ENCODE peak calls at places on chromosomes 11 and 22, in five cellular contexts. One of them, this sample, is unnamed.

GRCh38 chr11:123063396-123064267 is 1.7 kb upstream of the HSPA8 start:
- DNase-seq in right lobe of liver: peak
- DNase-seq in tibial nerve: no peak
- DNase-seq in suprapubic skin: no peak
- DNase-seq in upper lobe of right lung: no peak
- DNase-seq in this sample: peak

GRCh38 chr22:45581549-45582080 is 78.9 kb downstream of the FBLN1 start:
- DNase-seq in tibial nerve: no peak
- DNase-seq in upper lobe of right lung: no peak
- DNase-seq in suprapubic skin: no peak
- DNase-seq in right lobe of liver: no peak
- DNase-seq in this sample: no peak

GRCh38 chr22:18021431-18021830 is 2.9 kb downstream of the MICAL3 start:
- DNase-seq in suprapubic skin: no peak
- DNase-seq in upper lobe of right lung: no peak
- DNase-seq in right lobe of liver: no peak
- DNase-seq in tibial nerve: no peak
- DNase-seq in this sample: no peak

GRCh38 chr11:116217006-116217405 is 555.8 kb downstream of the BUD13 start:
- DNase-seq in tibial nerve: no peak
- DNase-seq in suprapubic skin: peak
- DNase-seq in upper lobe of right lung: peak
- DNase-seq in right lobe of liver: no peak
- DNase-seq in this sample: no peak

GRCh38 chr11:102436546-102436945 is 16.0 kb downstream of the TMEM123 start:
- DNase-seq in upper lobe of right lung: no peak
- DNase-seq in right lobe of liver: no peak
- DNase-seq in suprapubic skin: no peak
- DNase-seq in tibial nerve: no peak
- DNase-seq in this sample: no peak

GRCh38 chr11:27571151-27571840 is 64.7 kb upstream of the LIN7C start:
- DNase-seq in upper lobe of right lung: no peak
- DNase-seq in right lobe of liver: no peak
- DNase-seq in tibial nerve: no peak
- DNase-seq in suprapubic skin: no peak
- DNase-seq in this sample: no peak

GRCh38 chr11:102926946-102927623 is 28.4 kb downstream of the MMP13 start:
- DNase-seq in right lobe of liver: no peak
- DNase-seq in tibial nerve: no peak
- DNase-seq in upper lobe of right lung: no peak
- DNase-seq in suprapubic skin: no peak
- DNase-seq in this sample: no peak

GRCh38 chr22:38455530-38456271 is 702 bp upstream of the KCNJ4 start:
- DNase-seq in tibial nerve: no peak
- DNase-seq in suprapubic skin: no peak
- DNase-seq in upper lobe of right lung: no peak
- DNase-seq in right lobe of liver: no peak
- DNase-seq in this sample: no peak

GRCh38 chr11:130094614-130095013 is 24.9 kb downstream of the APLP2 start:
- DNase-seq in right lobe of liver: no peak
- DNase-seq in upper lobe of right lung: no peak
- DNase-seq in tibial nerve: no peak
- DNase-seq in suprapubic skin: no peak
- DNase-seq in this sample: no peak

GRCh38 chr11:8206251-8207079 is 37.6 kb upstream of the RIC3 start:
- DNase-seq in tibial nerve: no peak
- DNase-seq in suprapubic skin: peak
- DNase-seq in right lobe of liver: peak
- DNase-seq in upper lobe of right lung: no peak
- DNase-seq in this sample: peak

GRCh38 chr11:123363556-123363955 is 66.5 kb upstream of the GRAMD1B start:
- DNase-seq in right lobe of liver: no peak
- DNase-seq in tibial nerve: no peak
- DNase-seq in suprapubic skin: no peak
- DNase-seq in upper lobe of right lung: no peak
- DNase-seq in this sample: no peak

GRCh38 chr11:28833670-28834069 is 725.5 kb downstream of the METTL15 start:
- DNase-seq in upper lobe of right lung: no peak
- DNase-seq in suprapubic skin: no peak
- DNase-seq in right lobe of liver: no peak
- DNase-seq in tibial nerve: no peak
- DNase-seq in this sample: no peak

GRCh38 chr22:40982482-40983385 is 31.6 kb downstream of the RBX1 start:
- DNase-seq in right lobe of liver: no peak
- DNase-seq in tibial nerve: no peak
- DNase-seq in upper lobe of right lung: no peak
- DNase-seq in suprapubic skin: no peak
- DNase-seq in this sample: no peak

GRCh38 chr11:125995313-125995712 is 49.5 kb downstream of the VSIG10L2 start:
- DNase-seq in suprapubic skin: no peak
- DNase-seq in upper lobe of right lung: no peak
- DNase-seq in right lobe of liver: no peak
- DNase-seq in tibial nerve: no peak
- DNase-seq in this sample: no peak

GRCh38 chr11:125376117-125376516 is 119.9 kb downstream of the FEZ1 start:
- DNase-seq in upper lobe of right lung: peak
- DNase-seq in suprapubic skin: no peak
- DNase-seq in right lobe of liver: peak
- DNase-seq in tibial nerve: no peak
- DNase-seq in this sample: peak

GRCh38 chr11:46393231-46393616 is 1.6 kb upstream of the CHRM4 start:
- DNase-seq in tibial nerve: no peak
- DNase-seq in right lobe of liver: no peak
- DNase-seq in upper lobe of right lung: no peak
- DNase-seq in suprapubic skin: no peak
- DNase-seq in this sample: no peak

GRCh38 chr11:46393759-46394158 is 2.2 kb upstream of the CHRM4 start:
- DNase-seq in upper lobe of right lung: no peak
- DNase-seq in right lobe of liver: no peak
- DNase-seq in suprapubic skin: no peak
- DNase-seq in tibial nerve: no peak
- DNase-seq in this sample: no peak

GRCh38 chr11:46391578-46392420 is at the start of gene CHRM4:
- DNase-seq in tibial nerve: no peak
- DNase-seq in right lobe of liver: no peak
- DNase-seq in upper lobe of right lung: no peak
- DNase-seq in suprapubic skin: no peak
- DNase-seq in this sample: no peak

GRCh38 chr11:46391186-46391577 is 394 bp downstream of the CHRM4 start:
- DNase-seq in upper lobe of right lung: no peak
- DNase-seq in suprapubic skin: no peak
- DNase-seq in tibial nerve: no peak
- DNase-seq in right lobe of liver: no peak
- DNase-seq in this sample: no peak

GRCh38 chr11:46392421-46393230 is 1.1 kb upstream of the CHRM4 start:
- DNase-seq in upper lobe of right lung: peak
- DNase-seq in tibial nerve: peak
- DNase-seq in suprapubic skin: peak
- DNase-seq in right lobe of liver: peak
- DNase-seq in this sample: peak
- H3K4me3 ChIP-seq in upper lobe of right lung: peak
- H3K4me3 ChIP-seq in tibial nerve: peak
- H3K4me3 ChIP-seq in suprapubic skin: peak
- H3K4me3 ChIP-seq in right lobe of liver: peak
- H3K4me3 ChIP-seq in this sample: peak

DNA sequence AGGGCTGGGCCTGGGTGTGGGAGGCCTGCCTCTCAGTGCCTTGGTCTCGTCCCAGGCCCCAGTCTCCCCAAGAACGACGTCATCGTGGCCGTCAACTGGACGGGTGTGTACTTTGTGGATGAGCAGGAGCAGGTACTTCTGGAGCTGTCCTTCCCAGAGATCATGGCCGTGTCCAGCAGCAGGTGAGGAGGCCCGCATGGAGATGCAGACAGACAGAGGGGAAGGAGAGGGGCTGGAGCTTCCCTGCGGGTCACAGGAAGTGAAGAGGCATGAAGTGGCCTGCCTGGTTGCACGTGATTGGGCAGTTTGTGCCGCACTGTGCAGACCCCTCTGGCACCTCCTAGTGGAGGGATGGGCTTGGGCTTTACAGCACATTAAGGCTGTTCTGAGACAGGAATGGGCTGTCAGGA is 70.4 kb downstream of the MYO7A start:
- DNase-seq in right lobe of liver: peak
- DNase-seq in tibial nerve: no peak
- DNase-seq in suprapubic skin: peak
- DNase-seq in upper lobe of right lung: peak
- DNase-seq in this sample: peak
- TF ChIP-seq CTCF in right lobe of liver: no peak
- TF ChIP-seq CTCF in tibial nerve: no peak
- TF ChIP-seq CTCF in suprapubic skin: no peak
- TF ChIP-seq CTCF in upper lobe of right lung: no peak
- TF ChIP-seq CTCF in this sample: no peak

GRCh38 chr11:67057410-67057757 is 737 bp downstream of the RHOD start:
- DNase-seq in tibial nerve: no peak
- DNase-seq in right lobe of liver: no peak
- DNase-seq in suprapubic skin: no peak
- DNase-seq in upper lobe of right lung: no peak
- DNase-seq in this sample: no peak

GRCh38 chr11:67056640-67057409 is at the start of gene RHOD:
- DNase-seq in tibial nerve: no peak
- DNase-seq in right lobe of liver: peak
- DNase-seq in upper lobe of right lung: peak
- DNase-seq in suprapubic skin: peak
- DNase-seq in this sample: no peak

GRCh38 chr11:67054851-67055523 is 1.7 kb upstream of the RHOD start:
- DNase-seq in tibial nerve: no peak
- DNase-seq in right lobe of liver: peak
- DNase-seq in upper lobe of right lung: peak
- DNase-seq in suprapubic skin: peak
- DNase-seq in this sample: peak

GRCh38 chr11:67055812-67056211 is 835 bp upstream of the RHOD start:
- DNase-seq in suprapubic skin: no peak
- DNase-seq in right lobe of liver: no peak
- DNase-seq in tibial nerve: no peak
- DNase-seq in upper lobe of right lung: peak
- DNase-seq in this sample: no peak

DNA sequence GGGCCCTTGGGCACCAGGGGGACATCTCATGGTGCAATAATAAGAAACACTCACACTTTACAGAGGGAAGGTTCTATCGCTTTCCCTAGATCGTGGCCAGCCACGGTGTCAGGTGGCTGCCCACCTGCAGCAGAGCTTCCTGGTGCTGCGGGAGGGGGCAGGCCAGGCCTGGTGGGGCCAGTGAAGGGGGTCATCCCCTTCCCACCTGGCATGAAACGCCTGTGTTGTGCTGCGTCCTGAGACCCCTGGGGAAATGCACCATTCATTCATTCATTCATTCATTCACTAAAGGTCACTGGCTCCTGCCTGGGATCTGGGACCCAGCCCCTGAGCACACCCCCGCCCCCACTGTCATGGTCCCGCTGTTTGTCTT is 394 bp upstream of the RHOD start:
- DNase-seq in right lobe of liver: no peak
- DNase-seq in upper lobe of right lung: no peak
- DNase-seq in suprapubic skin: no peak
- DNase-seq in tibial nerve: no peak
- DNase-seq in this sample: no peak
- H3K4me3 ChIP-seq in right lobe of liver: peak
- H3K4me3 ChIP-seq in upper lobe of right lung: peak
- H3K4me3 ChIP-seq in suprapubic skin: peak
- H3K4me3 ChIP-seq in tibial nerve: peak
- H3K4me3 ChIP-seq in this sample: peak

DNA sequence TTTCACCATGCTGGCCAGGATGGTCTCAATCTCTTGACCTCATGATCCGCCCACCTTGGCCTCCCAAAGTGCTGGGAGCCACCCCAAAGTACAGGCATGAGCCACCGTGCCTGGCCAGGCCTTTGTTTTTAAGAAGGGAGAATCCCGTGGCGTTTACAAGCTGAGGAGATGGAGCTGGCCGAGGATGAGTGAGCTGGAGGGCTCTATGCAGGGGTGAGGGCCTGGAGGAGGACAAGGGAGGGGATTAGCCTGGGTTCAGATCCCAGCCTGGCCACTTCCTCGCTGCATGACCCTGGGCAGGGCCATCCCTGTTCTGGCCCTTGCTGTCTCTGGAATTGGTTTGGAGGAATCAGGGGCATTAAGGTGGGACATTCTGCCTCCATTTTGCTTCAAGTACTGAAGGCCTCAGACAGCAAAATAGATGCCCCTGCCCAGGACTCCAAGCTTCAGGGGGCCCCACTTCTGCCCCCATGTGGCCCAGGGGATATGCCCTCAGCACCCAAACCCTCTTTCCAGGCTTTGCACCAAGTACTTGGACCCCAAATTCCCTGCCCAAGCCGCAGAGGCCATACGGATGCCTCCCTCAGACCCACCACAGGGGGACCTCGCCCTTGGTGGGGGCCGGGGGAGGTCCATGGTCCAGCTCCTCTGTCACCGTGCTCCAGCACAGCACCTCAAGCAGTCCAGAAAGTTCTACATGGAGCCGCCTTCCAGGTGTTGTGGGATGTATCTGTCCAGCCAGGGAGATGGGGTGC is 12.1 kb upstream of the LRP5 start:
- DNase-seq in tibial nerve: no peak
- DNase-seq in suprapubic skin: no peak
- DNase-seq in right lobe of liver: no peak
- DNase-seq in upper lobe of right lung: no peak
- DNase-seq in this sample: no peak
- TF ChIP-seq CTCF in tibial nerve: no peak
- TF ChIP-seq CTCF in suprapubic skin: no peak
- TF ChIP-seq CTCF in right lobe of liver: no peak
- TF ChIP-seq CTCF in upper lobe of right lung: no peak
- TF ChIP-seq CTCF in this sample: no peak

This sample was measured in gastrocnemius medialis.